ENCODE peak calls at places on chromosomes 5 and 9, in ten cellular contexts. R is tibial nerve, T is A549, Z is stomach, L is K562, G is sigmoid colon, U is suprapubic skin, M is GM12878, V is upper lobe of left lung, J is HepG2. W is an unnamed sample.

GRCh38 chr5:137498736-137499505 is at the start of gene SPOCK1:
- DNase-seq in R (peak), T (peak), Z (peak), L (peak), G (peak), U (peak), M (no peak), V (peak), J (peak), W (peak)

GRCh38 chr9:111356567-111357244 is 26.7 kb upstream of the OR2K2 start:
- DNase-seq in R (no peak), T (peak), Z (no peak), L (no peak), G (peak), U (no peak), M (no peak), V (no peak), J (no peak), W (no peak)

GRCh38 chr5:94544031-94544650 is 74.3 kb downstream of the KIAA0825 start:
- DNase-seq in R (no peak), T (no peak), Z (no peak), L (no peak), G (no peak), U (no peak), M (peak), V (no peak), J (no peak), W (no peak)

GRCh38 chr9:112028242-112029221 is 131.9 kb downstream of the UGCG start:
- DNase-seq in R (no peak), T (peak), Z (no peak), L (no peak), G (no peak), U (no peak), M (peak), V (no peak), J (no peak), W (no peak)

GRCh38 chr9:135376511-135377173 is 102.9 kb upstream of the PPP1R26 start:
- DNase-seq in R (no peak), T (no peak), Z (no peak), L (no peak), G (no peak), U (no peak), M (no peak), V (no peak), J (no peak), W (no peak)

GRCh38 chr5:22521521-22521920 is 331.6 kb downstream of the CDH12 start:
- DNase-seq in R (no peak), T (no peak), Z (no peak), L (no peak), G (no peak), U (no peak), M (no peak), V (no peak), J (no peak), W (no peak)

GRCh38 chr9:20640331-20641187 is 18.3 kb upstream of the MLLT3 start:
- DNase-seq in R (peak), T (no peak), Z (peak), L (no peak), G (peak), U (no peak), M (peak), V (no peak), J (no peak), W (peak)

GRCh38 chr5:179549973-179550510 is 312 bp upstream of the RUFY1 start:
- DNase-seq in R (peak), T (no peak), Z (no peak), L (no peak), G (no peak), U (no peak), M (peak), V (no peak), J (peak), W (no peak)

GRCh38 chr5:4905674-4906528 is 234.2 kb upstream of the ADAMTS16 start:
- DNase-seq in R (peak), T (no peak), Z (no peak), L (peak), G (peak), U (peak), M (no peak), V (no peak), J (peak), W (peak)

GRCh38 chr5:1085391-1085790 is 26.5 kb downstream of the SLC12A7 start:
- DNase-seq in R (no peak), T (no peak), Z (no peak), L (no peak), G (no peak), U (no peak), M (no peak), V (no peak), J (no peak), W (no peak)
- TF ChIP-seq EP300 in R (no peak), T (no peak), Z (no peak), L (no peak), G (no peak), U (no peak), M (no peak), V (no peak), J (no peak), W (no peak)

GRCh38 chr5:10301842-10302610 is 5.7 kb downstream of the CMBL start:
- DNase-seq in R (no peak), T (peak), Z (peak), L (no peak), G (peak), U (no peak), M (no peak), V (peak), J (no peak), W (peak)
- TF ChIP-seq POLR2A in R (no peak), T (no peak), Z (no peak), L (no peak), G (peak), U (no peak), M (no peak), V (no peak), J (no peak), W (peak)

GRCh38 chr9:134328341-134328840 is 2.1 kb downstream of the RXRA start:
- DNase-seq in R (no peak), T (no peak), Z (peak), L (no peak), G (no peak), U (no peak), M (no peak), V (no peak), J (peak), W (peak)

GRCh38 chr9:134327671-134328231 is 1.5 kb downstream of the RXRA start:
- DNase-seq in R (no peak), T (no peak), Z (no peak), L (no peak), G (no peak), U (no peak), M (no peak), V (peak), J (no peak), W (no peak)

GRCh38 chr9:134325096-134325812 is 1.0 kb upstream of the RXRA start:
- DNase-seq in R (no peak), T (peak), Z (peak), L (peak), G (peak), U (no peak), M (no peak), V (peak), J (no peak), W (peak)

GRCh38 chr9:134325813-134326753 is at the start of gene RXRA:
- DNase-seq in R (peak), T (peak), Z (peak), L (peak), G (peak), U (no peak), M (no peak), V (peak), J (peak), W (peak)

DNA sequence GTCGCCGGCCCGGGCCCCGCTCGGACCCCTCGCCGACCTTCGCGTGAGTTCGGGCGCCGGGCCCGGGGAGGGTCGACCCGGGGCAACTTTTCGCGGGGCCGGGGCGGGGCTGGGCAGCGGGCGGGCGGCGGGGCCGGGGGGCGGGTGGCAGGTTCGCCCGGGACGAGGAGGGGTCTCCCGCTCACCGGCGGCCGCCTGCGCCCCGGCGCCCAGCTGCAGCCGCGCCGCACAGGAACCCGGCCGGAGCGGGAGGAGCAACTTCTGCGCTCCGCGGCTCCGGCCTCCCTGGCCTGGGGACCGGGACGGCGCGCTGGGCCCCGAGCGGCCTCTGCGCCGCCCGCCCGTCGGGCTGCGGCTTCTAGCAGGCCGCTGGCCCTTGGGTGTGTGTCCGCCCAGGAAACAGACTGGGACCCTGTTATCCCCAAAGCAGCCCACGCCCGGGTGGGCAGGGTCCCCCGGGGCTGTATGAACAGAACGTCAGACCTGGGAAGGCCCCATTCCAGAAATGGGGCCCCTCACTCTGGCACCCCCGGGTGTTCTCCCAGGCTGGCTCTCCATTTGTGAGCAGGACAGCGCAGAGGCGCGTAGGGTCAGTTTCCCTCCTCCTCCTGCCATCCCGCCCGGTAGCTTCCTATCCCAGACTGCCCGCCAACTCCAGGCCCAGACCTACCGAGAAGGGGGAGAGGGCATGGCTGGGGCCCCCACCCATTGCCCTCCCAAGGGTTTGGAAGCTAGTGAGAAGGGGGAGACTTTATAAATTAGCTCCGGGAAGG is 685 bp downstream of the RXRA start:
- DNase-seq in R (no peak), T (peak), Z (no peak), L (peak), G (peak), U (no peak), M (no peak), V (peak), J (no peak), W (no peak)
- H3K4me3 ChIP-seq in R (peak), T (peak), Z (peak), L (peak), G (peak), U (peak), M (peak), V (peak), J (peak), W (peak)

DNA sequence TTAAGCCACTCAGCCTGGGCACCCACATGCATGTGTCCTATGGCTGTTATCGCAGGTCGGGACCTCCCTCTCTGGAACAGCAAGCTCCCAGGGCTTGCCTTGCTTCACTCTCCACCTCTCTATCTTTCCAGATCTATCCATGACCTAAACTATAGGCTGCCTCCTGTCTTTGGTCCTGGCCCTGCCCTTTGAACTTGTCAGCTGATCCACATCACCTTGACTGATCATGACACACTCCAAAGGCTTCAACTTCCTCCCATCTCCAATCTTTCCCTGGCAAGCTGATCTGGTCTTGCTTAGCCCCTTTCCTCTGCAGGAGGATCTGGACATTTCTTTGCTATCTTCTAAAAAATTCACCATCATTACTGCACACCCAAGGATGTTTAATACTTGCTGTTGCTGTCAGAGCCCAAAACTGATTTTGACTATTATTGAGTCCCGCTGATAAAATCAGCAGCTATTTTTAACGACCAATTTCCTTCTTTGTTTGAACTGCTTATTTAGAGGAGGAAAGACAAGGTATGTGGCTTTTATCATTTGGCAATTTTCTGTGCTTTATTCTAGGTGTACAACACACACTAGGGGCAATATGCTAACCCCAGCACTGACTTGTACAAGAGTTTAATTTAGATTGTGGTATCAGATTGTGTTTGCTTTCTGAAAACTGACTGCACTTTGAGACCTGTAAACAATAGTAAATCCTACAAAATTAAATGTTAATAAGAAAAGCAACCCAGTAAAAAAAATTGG is 33.5 kb downstream of the CARTPT start:
- DNase-seq in R (no peak), T (no peak), Z (no peak), L (no peak), G (no peak), U (no peak), M (no peak), V (no peak), J (no peak), W (no peak)
- TF ChIP-seq EP300 in R (no peak), T (no peak), Z (no peak), L (no peak), G (no peak), U (no peak), M (no peak), V (no peak), J (no peak), W (no peak)

GRCh38 chr5:127053049-127053448 is 20.3 kb downstream of the C5orf63 start:
- DNase-seq in R (no peak), T (no peak), Z (no peak), L (no peak), G (no peak), U (no peak), M (no peak), V (no peak), J (no peak), W (no peak)
- TF ChIP-seq POLR2A in R (no peak), T (no peak), Z (no peak), L (no peak), G (no peak), U (no peak), M (no peak), V (no peak), J (no peak), W (no peak)

DNA sequence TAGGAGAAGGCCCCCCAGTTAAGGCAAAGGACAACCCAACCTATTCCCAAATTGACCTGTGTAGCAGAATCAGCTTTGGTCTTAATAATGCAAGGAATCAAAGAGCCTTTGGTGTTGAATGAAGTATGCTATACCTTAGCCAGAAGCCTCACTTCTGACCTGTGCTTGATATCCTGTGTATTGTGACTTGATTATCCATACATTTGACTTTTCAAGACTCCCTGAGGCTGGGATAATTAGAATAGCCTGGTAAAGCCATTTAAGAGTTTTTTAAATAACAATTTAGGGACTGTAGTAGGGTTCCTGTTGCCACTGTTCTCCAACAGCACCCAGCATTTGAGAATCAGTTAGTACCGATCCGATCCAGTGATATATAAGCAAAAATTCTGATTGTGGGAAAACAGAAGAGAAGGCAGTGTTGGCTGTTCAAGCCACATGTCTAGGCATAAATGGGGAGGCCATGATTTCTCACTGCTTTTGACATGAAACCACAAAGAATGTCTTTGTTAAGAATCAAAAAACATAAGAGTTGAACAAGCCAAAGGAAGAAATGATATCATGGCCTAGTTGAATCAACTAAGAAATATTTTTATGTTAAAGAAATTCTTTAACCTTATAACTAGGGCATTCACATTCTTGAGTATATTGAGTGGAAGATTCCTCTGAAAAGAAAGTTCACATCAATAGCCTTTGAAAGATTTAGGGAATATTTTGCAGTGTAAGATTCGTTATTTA is 98.9 kb downstream of the F2RL2 start:
- DNase-seq in R (no peak), T (no peak), Z (no peak), L (no peak), G (no peak), U (no peak), M (no peak), V (no peak), J (no peak), W (no peak)
- H3K4me3 ChIP-seq in R (no peak), T (no peak), Z (no peak), L (no peak), G (no peak), U (no peak), M (no peak), V (no peak), J (no peak), W (no peak)

GRCh38 chr9:16012621-16013020 is 459.8 kb downstream of the CCDC171 start:
- DNase-seq in R (no peak), T (peak), Z (no peak), L (no peak), G (no peak), U (no peak), M (no peak), V (no peak), J (no peak), W (no peak)
- TF ChIP-seq EP300 in R (no peak), T (no peak), Z (no peak), L (no peak), G (no peak), U (no peak), M (no peak), V (no peak), J (no peak), W (no peak)

DNA sequence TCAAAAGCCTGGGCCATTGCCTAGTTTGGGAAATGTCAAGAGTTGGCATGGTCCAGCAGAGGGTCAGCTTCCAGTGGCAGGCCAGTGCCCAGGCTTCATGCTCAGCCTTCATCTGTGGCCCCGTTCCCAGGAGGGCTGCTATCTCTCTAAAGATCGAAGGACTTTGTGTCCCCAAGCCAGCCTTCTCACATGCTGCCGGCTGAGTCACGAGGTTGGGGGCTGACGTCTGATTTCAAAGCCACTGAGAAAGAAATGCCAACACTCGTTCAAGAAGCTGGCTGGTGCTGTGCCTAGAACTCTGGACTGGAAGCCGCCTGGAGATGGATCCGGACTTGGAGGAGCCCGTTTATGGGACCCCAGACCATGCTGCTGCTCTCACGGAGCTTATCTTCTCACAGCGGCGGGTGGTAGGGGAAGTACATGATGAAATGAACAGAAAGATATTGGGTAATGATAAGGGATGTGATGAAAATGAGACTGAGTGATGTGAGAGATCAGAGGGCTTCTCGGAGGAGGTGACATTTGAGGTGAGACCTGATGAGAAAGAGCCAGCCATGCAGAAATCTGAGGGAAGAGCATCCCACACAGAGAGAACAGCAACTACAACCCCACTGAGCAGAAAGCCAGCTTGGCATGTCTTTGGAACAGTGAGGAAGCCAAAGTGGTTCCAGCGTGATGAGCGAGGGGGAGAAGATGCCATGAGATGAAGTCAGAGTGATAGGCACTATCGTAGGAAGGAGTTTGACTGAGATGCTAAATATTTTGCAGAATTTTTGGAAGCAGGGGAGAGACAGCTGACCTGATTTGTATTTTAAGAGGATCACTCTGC is 54.9 kb upstream of the BOD1 start:
- DNase-seq in R (peak), T (no peak), Z (peak), L (no peak), G (no peak), U (peak), M (no peak), V (no peak), J (peak), W (peak)
- TF ChIP-seq POLR2A in R (no peak), T (no peak), Z (no peak), L (no peak), G (no peak), U (no peak), M (no peak), V (no peak), J (no peak), W (no peak)